ENCODE peak calls at places on chromosomes 16 and 17, in ten cellular contexts. Z is AG04450, P is epithelial cell of esophagus, J is right atrium auricular region, E is A549, D is epithelial cell of proximal tubule, C is left lung, U is body of pancreas, T is SJSA1, Y is small intestine. K is an unnamed sample.

GRCh38 chr17:40021471-40021961 is 6.3 kb downstream of the CSF3 start:
- DNase-seq in P (peak; percentile 94), D (no peak), U (no peak), Y (no peak), T (no peak), J (no peak), E (peak; percentile 56), C (peak; percentile 67), Z (no peak), K (no peak)

GRCh38 chr17:383771-384621 is 31.4 kb upstream of the RPH3AL start:
- DNase-seq in Z (no peak), U (no peak), P (no peak), D (no peak), Y (no peak), T (no peak), J (no peak), C (no peak), E (no peak), K (no peak)

GRCh38 chr16:19878760-19879159 is 5.9 kb downstream of the GPRC5B start:
- DNase-seq in Y (no peak), U (no peak), J (no peak), D (no peak), T (no peak), E (no peak), C (no peak), P (no peak), Z (no peak), K (no peak)

GRCh38 chr16:58375386-58375785 is 16.9 kb upstream of the GINS3 start:
- DNase-seq in T (no peak), U (no peak), D (no peak), C (no peak), P (no peak), J (no peak), Y (no peak), Z (no peak), E (no peak), K (no peak)

GRCh38 chr16:1614226-1615102 is 2.3 kb downstream of the CRAMP1 start:
- DNase-seq in P (peak; percentile 55), T (no peak), Y (peak; percentile 15), D (no peak), J (no peak), C (peak; percentile 85), E (no peak), U (peak; percentile 17), Z (no peak), K (peak; percentile 68)

GRCh38 chr17:11554542-11554941 is 43.7 kb upstream of the DNAH9 start:
- DNase-seq in U (no peak), T (no peak), J (no peak), C (no peak), D (no peak), P (no peak), Z (no peak), E (no peak), Y (no peak), K (no peak)

GRCh38 chr17:79630120-79630519 is 19.3 kb upstream of the RBFOX3 start:
- DNase-seq in Y (no peak), D (no peak), C (no peak), Z (no peak), E (peak; percentile 54), J (peak; percentile 16), P (no peak), T (peak; percentile 34), U (no peak), K (peak; percentile 5)

GRCh38 chr17:35713069-35713728 is 18.2 kb upstream of the RASL10B start:
- DNase-seq in Y (peak; percentile 66), J (no peak), T (no peak), D (no peak), C (no peak), Z (peak; percentile 53), E (no peak), P (no peak), U (peak; percentile 55), K (peak; percentile 91)

GRCh38 chr16:25151996-25152395 is 40.5 kb downstream of the LCMT1 start:
- DNase-seq in Y (no peak), U (no peak), C (no peak), P (no peak), D (no peak), T (peak; percentile 82), Z (no peak), E (no peak), J (no peak), K (no peak)

GRCh38 chr17:32777436-32777835 is 99.5 kb downstream of the MYO1D start:
- DNase-seq in T (no peak), D (no peak), P (peak; percentile 90), Y (no peak), C (peak; percentile 80), J (no peak), E (peak; percentile 50), U (no peak), Z (no peak), K (no peak)

GRCh38 chr16:25012525-25012991 is 2.6 kb downstream of the ARHGAP17 start:
- DNase-seq in Z (no peak), D (no peak), P (peak; percentile 68), Y (peak; percentile 95), T (peak; percentile 56), C (no peak), J (no peak), U (no peak), E (peak; percentile 49), K (no peak)

GRCh38 chr17:77214743-77215142 is 74.0 kb downstream of the SEC14L1 start:
- DNase-seq in D (no peak), C (no peak), Y (peak; percentile 64), J (no peak), P (peak; percentile 41), T (peak; percentile 74), U (peak; percentile 26), E (peak; percentile 79), Z (no peak), K (no peak)

GRCh38 chr16:71885261-71885650 is 1.3 kb upstream of the ZNF821 start:
- DNase-seq in E (no peak), Z (no peak), U (no peak), D (no peak), Y (peak; percentile 20), P (peak; percentile 4), C (no peak), T (no peak), J (no peak), K (no peak)

GRCh38 chr17:59003860-59004259 is 102.8 kb downstream of the TRIM37 start:
- DNase-seq in U (no peak), E (no peak), Y (no peak), D (no peak), P (no peak), J (no peak), T (no peak), Z (no peak), C (no peak), K (no peak)

GRCh38 chr17:59002848-59003247 is 103.8 kb downstream of the TRIM37 start:
- DNase-seq in C (no peak), J (no peak), Z (no peak), U (no peak), E (no peak), T (no peak), Y (no peak), D (no peak), P (peak; percentile 59), K (no peak)

GRCh38 chr17:59001158-59001814 is 105.4 kb downstream of the TRIM37 start:
- DNase-seq in U (peak; percentile 26), T (peak; percentile 94), Y (peak; percentile 40), E (peak; percentile 9), P (peak; percentile 75), D (peak; percentile 69), Z (no peak), J (peak; percentile 64), C (no peak), K (no peak)

GRCh38 chr17:59000022-59000421 is 106.7 kb downstream of the TRIM37 start:
- DNase-seq in P (no peak), U (no peak), E (no peak), T (no peak), C (no peak), Z (no peak), J (no peak), Y (no peak), D (no peak), K (no peak)

DNA sequence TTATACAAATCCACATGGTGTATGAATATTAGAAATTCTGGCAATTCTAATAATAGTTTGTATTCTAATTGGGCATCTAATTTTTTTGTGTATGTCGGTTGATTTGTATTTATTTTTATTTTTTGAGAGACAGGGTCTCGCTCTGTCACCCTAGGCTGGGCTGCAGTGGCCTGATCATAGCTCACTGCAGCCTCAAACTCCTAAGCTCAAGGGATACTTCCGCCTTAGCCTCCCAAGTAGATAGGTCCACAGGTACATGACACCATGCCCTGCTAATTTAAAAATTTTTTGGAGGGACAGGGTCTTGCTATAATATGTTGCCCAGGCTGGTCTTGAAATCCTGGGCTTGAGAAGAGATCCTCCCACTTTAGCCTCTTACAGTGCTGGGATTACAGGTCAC is 104.6 kb downstream of the TRIM37 start:
- DNase-seq in Y (no peak), J (no peak), E (no peak), U (no peak), P (no peak), D (no peak), C (no peak), T (no peak), Z (no peak), K (no peak)
- H3K4me3 ChIP-seq in Y (no peak overlapping the region), J (no peak overlapping the region), E (no peak overlapping the region), U (no peak overlapping the region), P (no peak overlapping the region), D (no peak overlapping the region), C (no peak overlapping the region), T (no peak overlapping the region), Z (no peak overlapping the region), K (no peak overlapping the region)

GRCh38 chr17:59400858-59401257 is 69.4 kb downstream of the YPEL2 start:
- DNase-seq in C (no peak), J (no peak), Z (no peak), D (no peak), E (no peak), Y (peak; percentile 34), P (no peak), T (no peak), U (no peak), K (no peak)
- H3K4me3 ChIP-seq in C (no peak overlapping the region), J (no peak overlapping the region), Z (no peak overlapping the region), D (peak overlapping the region; percentile 20), E (no peak overlapping the region), Y (no peak overlapping the region), P (no peak overlapping the region), T (no peak overlapping the region), U (no peak overlapping the region), K (no peak overlapping the region)

DNA sequence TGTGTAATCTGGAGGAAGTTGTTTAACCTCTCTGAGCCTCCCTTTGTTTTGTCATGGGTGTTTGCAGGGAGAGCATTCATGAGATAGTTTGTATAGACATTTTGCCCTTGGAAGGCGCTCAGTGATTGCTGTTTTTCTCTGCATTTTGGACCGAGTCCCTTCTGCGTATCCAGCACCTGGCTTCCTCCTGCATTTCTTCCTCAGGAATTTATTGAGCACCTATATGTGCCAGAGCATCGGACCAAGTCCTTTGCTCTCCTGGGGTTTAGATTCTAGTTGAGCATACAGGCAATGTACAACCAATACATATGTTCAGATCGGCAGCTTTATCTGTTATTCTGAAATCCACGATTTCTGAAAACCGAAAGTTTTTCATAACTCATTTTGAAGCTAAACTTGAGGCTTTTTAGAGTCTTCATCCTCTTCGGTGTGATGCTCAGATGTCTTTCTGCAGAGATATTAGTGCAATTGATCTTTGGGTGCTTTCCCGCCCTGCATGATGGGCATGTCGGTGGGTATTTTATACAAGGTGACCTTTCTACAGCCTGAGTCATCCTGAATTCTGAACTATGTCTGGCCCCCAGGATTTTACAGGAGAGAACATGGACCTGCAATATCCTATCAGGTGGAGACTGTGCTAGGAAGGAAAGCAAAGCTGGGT is 4.1 kb downstream of the IL4R start:
- DNase-seq in P (no peak), C (no peak), E (no peak), Y (no peak), U (no peak), J (no peak), T (no peak), D (no peak), Z (no peak), K (no peak)
- H3K4me3 ChIP-seq in P (peak overlapping the region; percentile 23), C (no peak overlapping the region), E (no peak overlapping the region), Y (no peak overlapping the region), U (no peak overlapping the region), J (no peak overlapping the region), T (no peak overlapping the region), D (no peak overlapping the region), Z (no peak overlapping the region), K (peak overlapping the region; percentile 2)

GRCh38 chr17:81481011-81481799 is 31.4 kb downstream of the ACTG1 start:
- DNase-seq in E (peak; percentile 52), T (no peak), Z (no peak), U (peak; percentile 44), D (no peak), Y (peak; percentile 77), P (peak; percentile 76), J (peak; percentile 73), C (no peak), K (peak; percentile 86)
- H3K4me3 ChIP-seq in E (peak overlapping the region; percentile 43), T (peak overlapping the region; percentile 27), Z (peak overlapping the region; percentile 52), U (no peak overlapping the region), D (peak overlapping the region; percentile 52), Y (no peak overlapping the region), P (peak overlapping the region; percentile 33), J (peak overlapping the region; percentile 60), C (peak overlapping the region; percentile 48), K (peak overlapping the region; percentile 42)

K was measured in ascending aorta.